ENCODE peak calls at places on chromosomes 13 and 19, in six cellular contexts. Q is IMR-90, F is neuronal stem cell, E is H9, A is mesendoderm, W is H1. U is an unnamed sample.
A peak's percentile ranks its signal among the peaks of the same experiment; 100 is the strongest.

GRCh38 chr19:55354698-55355212 is at the start of gene COX6B2:
- DNase-seq in Q (no peak), F (no peak), E (no peak), A (no peak), W (no peak), U (no peak)

GRCh38 chr19:954272-954671 is 28.4 kb downstream of the ARID3A start:
- DNase-seq in Q (no peak), F (no peak), E (no peak), A (peak; percentile 77), W (no peak), U (no peak)

GRCh38 chr13:73954808-73955207 is 179.4 kb downstream of the KLF12 start:
- DNase-seq in Q (no peak), F (no peak), E (no peak), A (no peak), W (no peak), U (no peak)

GRCh38 chr13:24650157-24650556 is 30.1 kb upstream of the ATP12A start:
- DNase-seq in Q (peak; percentile 40), F (no peak), E (no peak), A (no peak), W (no peak), U (no peak)

GRCh38 chr19:1266818-1267440 is 2.2 kb upstream of the CIRBP start:
- DNase-seq in Q (no peak), F (no peak), E (peak; percentile 73), A (peak; percentile 55), W (no peak), U (peak; percentile 85)

GRCh38 chr19:43570174-43570791 is 5.0 kb downstream of the XRCC1 start:
- DNase-seq in Q (no peak), F (no peak), E (no peak), A (no peak), W (no peak), U (peak; percentile 19)

GRCh38 chr13:56400774-56401173 is 739.9 kb upstream of the PRR20A start:
- DNase-seq in Q (no peak), F (no peak), E (no peak), A (no peak), W (no peak), U (no peak)

GRCh38 chr19:6773323-6773931 is 919 bp downstream of the VAV1 start:
- DNase-seq in Q (no peak), F (no peak), E (peak; percentile 41), A (no peak), W (no peak), U (no peak)

GRCh38 chr13:85816413-85816812 is 17.2 kb upstream of the SLITRK6 start:
- DNase-seq in Q (no peak), F (no peak), E (no peak), A (peak; percentile 3), W (no peak), U (no peak)

GRCh38 chr13:83884141-83884540 is 1.9 kb upstream of the SLITRK1 start:
- DNase-seq in Q (no peak), F (no peak), E (no peak), A (no peak), W (no peak), U (no peak)

GRCh38 chr19:1183543-1184172 is 9.6 kb upstream of the SBNO2 start:
- DNase-seq in Q (peak; percentile 25), F (no peak), E (peak; percentile 70), A (peak; percentile 92), W (no peak), U (peak; percentile 99)

GRCh38 chr13:74005320-74006154 is 128.7 kb downstream of the KLF12 start:
- DNase-seq in Q (no peak), F (no peak), E (no peak), A (no peak), W (no peak), U (no peak)

GRCh38 chr13:40665061-40665753 is 1.2 kb downstream of the FOXO1 start:
- DNase-seq in Q (no peak), F (peak; percentile 41), E (no peak), A (peak; percentile 54), W (no peak), U (peak; percentile 32)

GRCh38 chr13:75771818-75772217 is 135.7 kb downstream of the LMO7 start:
- DNase-seq in Q (peak; percentile 91), F (no peak), E (no peak), A (no peak), W (no peak), U (peak; percentile 49)

GRCh38 chr13:23628765-23629565 is 58.8 kb downstream of the TNFRSF19 start:
- DNase-seq in Q (no peak), F (no peak), E (no peak), A (no peak), W (no peak), U (no peak)

GRCh38 chr13:105634059-105634458 is 901.4 kb downstream of the EFNB2 start:
- DNase-seq in Q (no peak), F (no peak), E (no peak), A (no peak), W (no peak), U (no peak)

GRCh38 chr13:74575729-74576125 is 441.5 kb upstream of the KLF12 start:
- DNase-seq in Q (peak; percentile 33), F (peak; percentile 54), E (peak; percentile 81), A (peak; percentile 95), W (no peak), U (no peak)

GRCh38 chr19:51158474-51159129 is 16.5 kb downstream of the SIGLEC7 start:
- DNase-seq in Q (peak; percentile 7), F (peak; percentile 31), E (peak; percentile 80), A (peak; percentile 81), W (peak; percentile 56), U (peak; percentile 39)

GRCh38 chr19:18541258-18541991 is 1.9 kb downstream of the FKBP8 start:
- DNase-seq in Q (no peak), F (no peak), E (no peak), A (no peak), W (no peak), U (peak; percentile 91)
- H4K8ac ChIP-seq in Q (no peak overlapping the region), F (no peak overlapping the region), E (no peak overlapping the region), A (no peak overlapping the region), W (peak overlapping the region; percentile 38), U (peak overlapping the region; percentile 1)

DNA sequence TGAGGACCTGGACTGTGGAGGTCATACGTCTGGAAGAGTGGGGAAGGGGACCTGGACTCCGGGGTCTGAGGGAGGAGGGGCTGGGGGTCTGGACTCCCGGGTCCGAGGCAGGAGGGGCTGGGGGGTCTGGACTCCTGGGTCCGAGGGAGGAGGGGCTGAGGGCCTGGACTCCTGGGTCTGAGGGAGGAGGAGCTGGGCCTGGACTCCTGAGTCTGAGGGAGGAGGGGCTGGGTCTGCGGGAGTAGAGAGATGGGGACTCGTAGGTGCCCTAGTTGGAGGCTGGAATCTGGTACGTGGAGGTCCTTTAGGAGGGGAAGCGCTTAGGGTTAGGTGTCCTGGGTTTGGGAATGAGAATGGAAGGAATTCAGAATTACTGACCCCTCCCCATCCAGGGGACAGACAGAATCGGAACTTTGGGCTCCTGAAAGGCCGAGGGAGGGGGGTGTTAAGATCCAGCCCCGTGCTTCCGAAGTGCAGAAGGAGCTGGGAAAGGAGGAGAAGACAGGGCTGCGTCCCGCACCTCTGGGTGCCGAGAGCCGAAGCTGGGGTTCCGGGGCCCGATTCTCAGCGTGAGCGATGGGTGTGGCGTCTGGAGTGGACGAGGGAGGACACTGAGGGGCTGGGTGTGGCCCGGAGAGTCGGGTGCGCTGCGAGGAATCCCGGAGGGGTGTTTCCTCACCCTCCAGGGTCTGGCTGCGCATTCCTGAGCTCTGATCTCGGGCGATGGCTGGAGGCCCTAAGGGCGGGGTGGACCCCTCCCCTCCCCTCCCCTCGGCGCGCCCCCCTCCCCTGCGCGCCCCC is 608 bp downstream of the MYADM start:
- DNase-seq in Q (peak; percentile 42), F (no peak), E (peak; percentile 66), A (peak; percentile 88), W (no peak), U (peak; percentile 58)
- H4K8ac ChIP-seq in Q (peak overlapping the region; percentile 85), F (no peak overlapping the region), E (no peak overlapping the region), A (no peak overlapping the region), W (peak overlapping the region; percentile 97), U (peak overlapping the region; percentile 59)

GRCh38 chr19:45657520-45658163 is 10.4 kb upstream of the GIPR start:
- DNase-seq in Q (no peak), F (no peak), E (no peak), A (peak; percentile 43), W (no peak), U (peak; percentile 26)
- H4K8ac ChIP-seq in Q (no peak overlapping the region), F (no peak overlapping the region), E (no peak overlapping the region), A (no peak overlapping the region), W (no peak overlapping the region), U (no peak overlapping the region)

GRCh38 chr19:33239223-33239975 is 13.7 kb upstream of the SLC7A10 start:
- DNase-seq in Q (no peak), F (no peak), E (no peak), A (no peak), W (no peak), U (no peak)
- H4K8ac ChIP-seq in Q (no peak overlapping the region), F (no peak overlapping the region), E (no peak overlapping the region), A (no peak overlapping the region), W (no peak overlapping the region), U (no peak overlapping the region)